ENCODE peak calls at places on chromosomes 1 and 21, in nine cellular contexts. N, J, Z, Q, C, U, A, I and D are unnamed samples.
A peak's percentile ranks its signal among the peaks of the same experiment; 100 is the strongest.

GRCh38 chr21:46459356-46460112 is 843 bp downstream of the DIP2A start:
- DNase-seq in J (no peak), Z (no peak), C (no peak), A (peak; percentile 62), N (no peak), U (peak; percentile 30), Q (no peak), I (peak; percentile 46), D (no peak)

GRCh38 chr1:30648408-30649000 is 74.9 kb downstream of the MATN1 start:
- DNase-seq in N (no peak), A (no peak), Z (no peak), C (no peak), J (no peak), Q (no peak), U (peak; percentile 59), I (no peak), D (no peak)

GRCh38 chr1:2789986-2790581 is 11.4 kb downstream of the TTC34 start:
- DNase-seq in Z (no peak), C (no peak), Q (no peak), A (no peak), N (no peak), J (no peak), I (no peak), U (no peak), D (no peak)

GRCh38 chr1:7702365-7702764 is 68.7 kb upstream of the VAMP3 start:
- DNase-seq in C (no peak), Q (no peak), N (peak; percentile 35), Z (no peak), I (peak; percentile 36), J (no peak), U (no peak), A (no peak), D (peak; percentile 79)

GRCh38 chr1:180632326-180633088 is 685 bp downstream of the XPR1 start:
- DNase-seq in U (peak; percentile 51), N (no peak), J (peak; percentile 28), Z (peak; percentile 49), Q (peak; percentile 46), A (peak; percentile 63), C (no peak), I (peak; percentile 63), D (peak; percentile 50)

GRCh38 chr1:33918368-33918767 is 54.5 kb downstream of the HMGB4 start:
- DNase-seq in C (peak; percentile 16), J (peak; percentile 41), A (peak; percentile 8), I (no peak), N (no peak), Z (no peak), Q (no peak), U (no peak), D (no peak)

GRCh38 chr1:80367058-80367457 is 1360.5 kb upstream of the ADGRL4 start:
- DNase-seq in C (no peak), Q (no peak), N (no peak), J (no peak), I (no peak), Z (no peak), A (no peak), U (no peak), D (no peak)

GRCh38 chr1:177945943-177946650 is 23.8 kb downstream of the SEC16B start:
- DNase-seq in A (peak; percentile 78), I (peak; percentile 17), C (no peak), N (no peak), U (peak; percentile 72), Q (no peak), J (peak; percentile 65), Z (peak; percentile 1), D (peak; percentile 65)

GRCh38 chr1:160092366-160093068 is 5.9 kb downstream of the IGSF8 start:
- DNase-seq in N (no peak), J (no peak), A (no peak), I (peak; percentile 59), U (no peak), Q (no peak), C (no peak), Z (no peak), D (no peak)